ENCODE peak calls at places on chromosomes 4 and X, in ten cellular contexts. Z, B, Q, N, J, S, L, E, X and H are unnamed samples.

GRCh38 chr4:119785963-119786362 is 157.4 kb upstream of the PDE5A start:
- DNase-seq in Z (peak; percentile 34), B (no peak), Q (no peak), N (peak; percentile 67), J (no peak), S (no peak), L (no peak), E (no peak), X (no peak), H (no peak)

GRCh38 chr4:108703370-108703769 is 53.0 kb downstream of the OSTC start:
- DNase-seq in Z (no peak), B (no peak), Q (no peak), N (no peak), J (no peak), S (no peak), L (no peak), E (no peak), X (no peak), H (no peak)

GRCh38 chr4:169912996-169913395 is 113.2 kb downstream of the MFAP3L start:
- DNase-seq in Z (no peak), B (no peak), Q (no peak), N (no peak), J (no peak), S (no peak), L (no peak), E (no peak), X (no peak), H (no peak)

GRCh38 chr4:122772311-122772710 is 39.8 kb downstream of the BBS12 start:
- DNase-seq in Z (no peak), B (peak; percentile 28), Q (no peak), N (peak; percentile 52), J (no peak), S (no peak), L (no peak), E (no peak), X (no peak), H (no peak)

GRCh38 chrX:96314974-96315373 is 369.7 kb upstream of the DIAPH2 start:
- DNase-seq in Z (no peak), B (peak; percentile 6), Q (no peak), N (peak; percentile 5), J (no peak), S (no peak), L (no peak), E (no peak), X (no peak), H (no peak)

GRCh38 chrX:106300239-106300638 is 132.1 kb downstream of the PWWP3B start:
- DNase-seq in Z (no peak), B (no peak), Q (no peak), N (peak; percentile 29), J (no peak), S (no peak), L (no peak), E (no peak), X (no peak), H (no peak)

GRCh38 chrX:134603806-134604700 is 54.2 kb downstream of the PLAC1 start:
- DNase-seq in Z (no peak), B (peak; percentile 84), Q (no peak), N (peak; percentile 83), J (peak; percentile 67), S (peak; percentile 43), L (no peak), E (no peak), X (no peak), H (no peak)

GRCh38 chrX:23554304-23554703 is 113.0 kb upstream of the PRDX4 start:
- DNase-seq in Z (no peak), B (peak; percentile 7), Q (no peak), N (peak; percentile 75), J (peak; percentile 5), S (no peak), L (no peak), E (peak; percentile 64), X (no peak), H (peak; percentile 6)

GRCh38 chrX:108020631-108021030 is 24.2 kb upstream of the VSIG1 start:
- DNase-seq in Z (no peak), B (no peak), Q (no peak), N (peak; percentile 43), J (no peak), S (no peak), L (no peak), E (peak; percentile 16), X (no peak), H (no peak)

GRCh38 chr4:33696066-33696465 is 2548.2 kb downstream of the ARAP2 start:
- DNase-seq in Z (no peak), B (peak; percentile 36), Q (no peak), N (peak; percentile 42), J (no peak), S (no peak), L (no peak), E (no peak), X (no peak), H (no peak)

GRCh38 chrX:153735274-153735673 is 10.6 kb downstream of the ABCD1 start:
- DNase-seq in Z (no peak), B (no peak), Q (no peak), N (peak; percentile 8), J (no peak), S (no peak), L (no peak), E (no peak), X (no peak), H (no peak)

GRCh38 chr4:121898150-121898549 is 27.9 kb upstream of the BBS7 start:
- DNase-seq in Z (peak; percentile 12), B (no peak), Q (no peak), N (no peak), J (no peak), S (no peak), L (peak; percentile 78), E (no peak), X (no peak), H (no peak)

GRCh38 chr4:149961876-149962597 is 116.2 kb upstream of the DCLK2 start:
- DNase-seq in Z (no peak), B (peak; percentile 23), Q (no peak), N (peak; percentile 81), J (peak; percentile 38), S (no peak), L (no peak), E (no peak), X (no peak), H (no peak)

GRCh38 chr4:127782275-127783025 is at the start of gene HSPA4L:
- DNase-seq in Z (peak; percentile 31), B (peak; percentile 11), Q (peak; percentile 43), N (peak; percentile 9), J (no peak), S (peak; percentile 24), L (peak; percentile 82), E (peak; percentile 90), X (peak; percentile 77), H (peak; percentile 93)
- H3K4me3 ChIP-seq in Z (peak within 1 kb of the TSS; percentile 45), B (peak within 1 kb of the TSS; percentile 95), Q (peak within 1 kb of the TSS; percentile 64), N (peak within 1 kb of the TSS; percentile 77), J (peak within 1 kb of the TSS; percentile 76), S (peak within 1 kb of the TSS; percentile 65), L (peak within 1 kb of the TSS; percentile 39), E (peak within 1 kb of the TSS; percentile 55), X (peak within 1 kb of the TSS; percentile 84), H (peak within 1 kb of the TSS; percentile 92)

GRCh38 chr4:36573441-36573840 is 292.0 kb downstream of the DTHD1 start:
- DNase-seq in Z (no peak), B (no peak), Q (no peak), N (no peak), J (no peak), S (no peak), L (no peak), E (no peak), X (no peak), H (no peak)
- TF ChIP-seq CTCF in Z (no peak), B (no peak), Q (no peak), N (no peak), J (no peak), S (no peak), L (no peak), E (no peak), X (no peak), H (no peak)

GRCh38 chr4:1862961-1863296 is 7.0 kb upstream of the LETM1 start:
- DNase-seq in Z (no peak), B (no peak), Q (no peak), N (no peak), J (no peak), S (no peak), L (no peak), E (no peak), X (no peak), H (no peak)

GRCh38 chr4:1863297-1864033 is 7.5 kb upstream of the LETM1 start:
- DNase-seq in Z (no peak), B (no peak), Q (no peak), N (no peak), J (no peak), S (no peak), L (no peak), E (no peak), X (no peak), H (no peak)

GRCh38 chr4:1864076-1865008 is 6.9 kb upstream of the NSD2 start:
- DNase-seq in Z (no peak), B (no peak), Q (no peak), N (no peak), J (no peak), S (no peak), L (no peak), E (no peak), X (no peak), H (no peak)

GRCh38 chr4:1859389-1859753 is 3.4 kb upstream of the LETM1 start:
- DNase-seq in Z (no peak), B (no peak), Q (no peak), N (no peak), J (no peak), S (no peak), L (no peak), E (no peak), X (no peak), H (no peak)

DNA sequence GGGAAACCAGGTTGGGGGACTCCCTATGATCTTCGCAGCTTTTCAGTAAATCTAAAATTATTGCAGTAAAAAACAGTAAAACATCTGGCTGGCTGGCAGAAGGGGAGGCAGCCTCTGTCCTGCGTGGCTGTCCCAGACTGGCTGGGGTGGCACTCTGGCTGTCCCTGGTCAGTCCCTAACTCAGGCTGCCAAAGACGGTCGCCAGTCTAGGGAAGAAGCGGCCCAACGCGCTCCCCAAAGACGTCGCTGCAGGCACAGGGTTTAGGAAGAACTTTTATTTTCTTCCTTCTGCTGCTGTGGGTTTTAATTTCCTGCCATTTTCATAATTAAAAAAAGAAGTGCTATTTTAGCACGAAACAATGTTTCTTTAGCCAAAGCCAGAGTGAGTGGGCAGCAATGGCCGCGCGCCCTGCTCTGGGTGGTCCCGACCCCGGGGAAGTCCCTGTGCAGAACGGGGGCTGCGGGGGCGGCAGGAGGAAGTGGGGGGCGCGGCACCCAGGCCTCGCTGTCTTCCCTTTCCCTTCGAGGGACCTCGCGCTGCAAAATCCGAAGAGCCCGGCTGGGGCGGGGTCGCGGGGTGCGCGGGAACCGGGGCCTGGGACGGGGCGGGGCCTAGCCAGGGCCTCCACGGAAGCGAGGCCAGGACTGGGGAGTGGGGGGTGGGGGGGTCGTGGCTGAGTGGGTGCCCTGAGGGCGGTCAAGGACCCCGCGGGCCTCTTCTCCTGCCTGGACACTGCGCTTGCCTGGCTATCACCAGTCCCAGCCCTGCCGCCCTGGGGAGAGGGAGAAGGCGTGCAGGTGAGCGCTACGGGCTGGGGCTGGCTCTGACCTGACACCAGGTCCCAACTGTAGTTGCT is 6.3 kb upstream of the LETM1 start:
- DNase-seq in Z (no peak), B (no peak), Q (no peak), N (no peak), J (no peak), S (no peak), L (no peak), E (no peak), X (no peak), H (no peak)
- H3K4me3 ChIP-seq in Z (no peak overlapping the region), B (peak overlapping the region; percentile 34), Q (peak overlapping the region; percentile 23), N (peak overlapping the region; percentile 43), J (peak overlapping the region; percentile 15), S (no peak overlapping the region), L (peak overlapping the region; percentile 9), E (no peak overlapping the region), X (peak overlapping the region; percentile 65), H (peak overlapping the region; percentile 37)

GRCh38 chr4:112348488-112349158 is 51.5 kb downstream of the ALPK1 start:
- DNase-seq in Z (no peak), B (peak; percentile 87), Q (peak; percentile 69), N (peak; percentile 75), J (no peak), S (no peak), L (peak; percentile 69), E (peak; percentile 78), X (peak; percentile 67), H (no peak)
- TF ChIP-seq CTCF in Z (no peak), B (peak; percentile 46), Q (peak; percentile 41), N (peak; percentile 44), J (no peak), S (no peak), L (no peak), E (peak; percentile 32), X (no peak), H (no peak)